ENCODE peak calls at places on chromosomes 16 and 17, in nine cellular contexts. One of them, this sample, is unnamed.

GRCh38 chr17:15232517-15232915 is 32.6 kb downstream of the PMP22 start:
- DNase-seq in neural progenitor cell: no peak
- DNase-seq in lung: no peak
- DNase-seq in right atrium auricular region: no peak
- DNase-seq in ascending aorta: no peak
- DNase-seq in ovary: no peak
- DNase-seq in MM.1S: no peak
- DNase-seq in GM23338: no peak
- DNase-seq in adipocyte: no peak
- DNase-seq in this sample: no peak

GRCh38 chr16:11020792-11021440 is 76.6 kb downstream of the CLEC16A start:
- DNase-seq in neural progenitor cell: no peak
- DNase-seq in lung: no peak
- DNase-seq in right atrium auricular region: no peak
- DNase-seq in ascending aorta: no peak
- DNase-seq in ovary: no peak
- DNase-seq in MM.1S: no peak
- DNase-seq in GM23338: no peak
- DNase-seq in adipocyte: no peak
- DNase-seq in this sample: no peak

GRCh38 chr16:85029981-85030381 is 2.4 kb downstream of the KIAA0513 start:
- DNase-seq in neural progenitor cell: no peak
- DNase-seq in lung: no peak
- DNase-seq in right atrium auricular region: no peak
- DNase-seq in ascending aorta: no peak
- DNase-seq in ovary: peak; percentile 46
- DNase-seq in MM.1S: no peak
- DNase-seq in GM23338: no peak
- DNase-seq in adipocyte: no peak
- DNase-seq in this sample: peak; percentile 40

GRCh38 chr17:78995761-78996451 is 13.7 kb downstream of the CANT1 start:
- DNase-seq in neural progenitor cell: no peak
- DNase-seq in lung: peak; percentile 60
- DNase-seq in right atrium auricular region: no peak
- DNase-seq in ascending aorta: peak; percentile 47
- DNase-seq in ovary: peak; percentile 38
- DNase-seq in MM.1S: no peak
- DNase-seq in GM23338: no peak
- DNase-seq in adipocyte: no peak
- DNase-seq in this sample: peak; percentile 84

GRCh38 chr17:15291674-15292361 is 26.7 kb upstream of the PMP22 start:
- DNase-seq in neural progenitor cell: no peak
- DNase-seq in lung: peak; percentile 38
- DNase-seq in right atrium auricular region: no peak
- DNase-seq in ascending aorta: no peak
- DNase-seq in ovary: no peak
- DNase-seq in MM.1S: no peak
- DNase-seq in GM23338: no peak
- DNase-seq in adipocyte: no peak
- DNase-seq in this sample: no peak

GRCh38 chr16:73483934-73484712 is 436.2 kb upstream of the ZFHX3 start:
- DNase-seq in neural progenitor cell: no peak
- DNase-seq in lung: no peak
- DNase-seq in right atrium auricular region: peak; percentile 26
- DNase-seq in ascending aorta: no peak
- DNase-seq in ovary: no peak
- DNase-seq in MM.1S: no peak
- DNase-seq in GM23338: peak; percentile 54
- DNase-seq in adipocyte: no peak
- DNase-seq in this sample: no peak

GRCh38 chr16:86495756-86496261 is 14.5 kb upstream of the FOXF1 start:
- DNase-seq in neural progenitor cell: peak; percentile 82
- DNase-seq in lung: no peak
- DNase-seq in right atrium auricular region: no peak
- DNase-seq in ascending aorta: no peak
- DNase-seq in ovary: no peak
- DNase-seq in MM.1S: no peak
- DNase-seq in GM23338: peak; percentile 48
- DNase-seq in adipocyte: no peak
- DNase-seq in this sample: no peak

GRCh38 chr17:79943354-79944241 is 92.1 kb downstream of the TBC1D16 start:
- DNase-seq in neural progenitor cell: no peak
- DNase-seq in lung: no peak
- DNase-seq in right atrium auricular region: no peak
- DNase-seq in ascending aorta: peak; percentile 56
- DNase-seq in ovary: peak; percentile 29
- DNase-seq in MM.1S: no peak
- DNase-seq in GM23338: no peak
- DNase-seq in adipocyte: no peak
- DNase-seq in this sample: no peak

GRCh38 chr17:32671891-32672290 is 185.1 kb downstream of the CDK5R1 start:
- DNase-seq in neural progenitor cell: no peak
- DNase-seq in lung: no peak
- DNase-seq in right atrium auricular region: no peak
- DNase-seq in ascending aorta: peak; percentile 69
- DNase-seq in ovary: no peak
- DNase-seq in MM.1S: no peak
- DNase-seq in GM23338: no peak
- DNase-seq in adipocyte: no peak
- DNase-seq in this sample: no peak

GRCh38 chr16:82758406-82758805 is 131.6 kb downstream of the CDH13 start:
- DNase-seq in neural progenitor cell: no peak
- DNase-seq in lung: no peak
- DNase-seq in right atrium auricular region: no peak
- DNase-seq in ascending aorta: no peak
- DNase-seq in ovary: no peak
- DNase-seq in MM.1S: no peak
- DNase-seq in GM23338: no peak
- DNase-seq in adipocyte: no peak
- DNase-seq in this sample: no peak

GRCh38 chr16:58176608-58177346 is 21.1 kb downstream of the CSNK2A2 start:
- DNase-seq in neural progenitor cell: no peak
- DNase-seq in lung: no peak
- DNase-seq in right atrium auricular region: no peak
- DNase-seq in ascending aorta: no peak
- DNase-seq in ovary: no peak
- DNase-seq in MM.1S: no peak
- DNase-seq in GM23338: no peak
- DNase-seq in adipocyte: no peak
- DNase-seq in this sample: no peak

GRCh38 chr17:80940171-80941123 is 51.2 kb upstream of the CHMP6 start:
- DNase-seq in neural progenitor cell: no peak
- DNase-seq in lung: no peak
- DNase-seq in right atrium auricular region: no peak
- DNase-seq in ascending aorta: no peak
- DNase-seq in ovary: no peak
- DNase-seq in MM.1S: no peak
- DNase-seq in GM23338: no peak
- DNase-seq in adipocyte: no peak
- DNase-seq in this sample: no peak

GRCh38 chr16:87201052-87201451 is 116.1 kb downstream of the C16orf95 start:
- DNase-seq in neural progenitor cell: no peak
- DNase-seq in lung: peak; percentile 50
- DNase-seq in right atrium auricular region: peak; percentile 85
- DNase-seq in ascending aorta: peak; percentile 96
- DNase-seq in ovary: no peak
- DNase-seq in MM.1S: no peak
- DNase-seq in GM23338: no peak
- DNase-seq in adipocyte: peak; percentile 95
- DNase-seq in this sample: no peak

GRCh38 chr16:83606486-83607030 is 201.2 kb upstream of the HSBP1 start:
- DNase-seq in neural progenitor cell: no peak
- DNase-seq in lung: no peak
- DNase-seq in right atrium auricular region: peak; percentile 36
- DNase-seq in ascending aorta: no peak
- DNase-seq in ovary: no peak
- DNase-seq in MM.1S: no peak
- DNase-seq in GM23338: peak; percentile 66
- DNase-seq in adipocyte: no peak
- DNase-seq in this sample: no peak

GRCh38 chr17:30297715-30298114 is 6.0 kb upstream of the BLMH start:
- DNase-seq in neural progenitor cell: no peak
- DNase-seq in lung: no peak
- DNase-seq in right atrium auricular region: no peak
- DNase-seq in ascending aorta: no peak
- DNase-seq in ovary: no peak
- DNase-seq in MM.1S: no peak
- DNase-seq in GM23338: no peak
- DNase-seq in adipocyte: no peak
- DNase-seq in this sample: no peak
- H3K4me3 ChIP-seq in neural progenitor cell: no peak overlapping the region
- H3K4me3 ChIP-seq in lung: no peak overlapping the region
- H3K4me3 ChIP-seq in right atrium auricular region: no peak overlapping the region
- H3K4me3 ChIP-seq in ascending aorta: no peak overlapping the region
- H3K4me3 ChIP-seq in ovary: no peak overlapping the region
- H3K4me3 ChIP-seq in MM.1S: no peak overlapping the region
- H3K4me3 ChIP-seq in GM23338: no peak overlapping the region
- H3K4me3 ChIP-seq in adipocyte: no peak overlapping the region
- H3K4me3 ChIP-seq in this sample: no peak overlapping the region

DNA sequence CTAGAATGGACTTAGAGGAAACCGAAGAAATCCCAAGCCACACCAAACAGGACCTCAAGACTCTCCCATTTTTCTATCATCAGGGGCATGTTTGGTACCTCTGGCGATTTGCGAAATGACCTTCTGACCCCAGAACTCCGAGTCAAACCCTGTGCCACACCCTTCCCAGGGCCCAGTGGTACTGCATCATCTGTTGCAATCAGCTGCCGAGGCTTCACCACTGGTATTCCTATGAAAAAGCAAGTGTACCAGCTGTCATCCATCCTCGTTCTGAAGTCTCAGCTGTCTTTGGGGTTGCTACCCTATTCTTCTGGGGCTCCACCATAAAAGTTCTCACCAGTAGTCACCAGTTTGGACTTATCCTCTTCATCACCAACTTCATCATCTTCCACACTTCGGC is 2.3 kb upstream of the RSKR start:
- DNase-seq in neural progenitor cell: no peak
- DNase-seq in lung: no peak
- DNase-seq in right atrium auricular region: no peak
- DNase-seq in ascending aorta: no peak
- DNase-seq in ovary: no peak
- DNase-seq in MM.1S: no peak
- DNase-seq in GM23338: no peak
- DNase-seq in adipocyte: no peak
- DNase-seq in this sample: no peak
- H3K36me3 ChIP-seq in neural progenitor cell: peaks cover 25% of the 10 kb centered on the region
- H3K36me3 ChIP-seq in lung: peaks cover 51% of the 10 kb centered on the region
- H3K36me3 ChIP-seq in right atrium auricular region: peaks cover 73% of the 10 kb centered on the region
- H3K36me3 ChIP-seq in ascending aorta: peaks cover 72% of the 10 kb centered on the region
- H3K36me3 ChIP-seq in ovary: no peaks in the 10 kb centered on the region
- H3K36me3 ChIP-seq in MM.1S: peaks cover 41% of the 10 kb centered on the region
- H3K36me3 ChIP-seq in GM23338: peaks cover 75% of the 10 kb centered on the region
- H3K36me3 ChIP-seq in adipocyte: peaks cover 75% of the 10 kb centered on the region
- H3K36me3 ChIP-seq in this sample: peaks cover 44% of the 10 kb centered on the region

GRCh38 chr16:71520550-71520949 is 5.7 kb upstream of the CHST4 start:
- DNase-seq in neural progenitor cell: no peak
- DNase-seq in lung: no peak
- DNase-seq in right atrium auricular region: no peak
- DNase-seq in ascending aorta: no peak
- DNase-seq in ovary: no peak
- DNase-seq in MM.1S: no peak
- DNase-seq in GM23338: no peak
- DNase-seq in adipocyte: no peak
- DNase-seq in this sample: no peak
- H3K4me3 ChIP-seq in neural progenitor cell: no peak overlapping the region
- H3K4me3 ChIP-seq in lung: no peak overlapping the region
- H3K4me3 ChIP-seq in right atrium auricular region: no peak overlapping the region
- H3K4me3 ChIP-seq in ascending aorta: no peak overlapping the region
- H3K4me3 ChIP-seq in ovary: no peak overlapping the region
- H3K4me3 ChIP-seq in MM.1S: no peak overlapping the region
- H3K4me3 ChIP-seq in GM23338: no peak overlapping the region
- H3K4me3 ChIP-seq in adipocyte: no peak overlapping the region
- H3K4me3 ChIP-seq in this sample: no peak overlapping the region

GRCh38 chr17:40061532-40062038 is 1.2 kb upstream of the THRA start:
- DNase-seq in neural progenitor cell: no peak
- DNase-seq in lung: no peak
- DNase-seq in right atrium auricular region: no peak
- DNase-seq in ascending aorta: no peak
- DNase-seq in ovary: no peak
- DNase-seq in MM.1S: no peak
- DNase-seq in GM23338: no peak
- DNase-seq in adipocyte: no peak
- DNase-seq in this sample: no peak
- H3K36me3 ChIP-seq in neural progenitor cell: no peaks in the 10 kb centered on the region
- H3K36me3 ChIP-seq in lung: no peaks in the 10 kb centered on the region
- H3K36me3 ChIP-seq in right atrium auricular region: no peaks in the 10 kb centered on the region
- H3K36me3 ChIP-seq in ascending aorta: no peaks in the 10 kb centered on the region
- H3K36me3 ChIP-seq in ovary: no peaks in the 10 kb centered on the region
- H3K36me3 ChIP-seq in MM.1S: no peaks in the 10 kb centered on the region
- H3K36me3 ChIP-seq in GM23338: no peaks in the 10 kb centered on the region
- H3K36me3 ChIP-seq in adipocyte: no peaks in the 10 kb centered on the region
- H3K36me3 ChIP-seq in this sample: no peaks in the 10 kb centered on the region

GRCh38 chr16:2512920-2513404 is 790 bp upstream of the ATP6V0C start:
- DNase-seq in neural progenitor cell: peak; percentile 67
- DNase-seq in lung: peak; percentile 32
- DNase-seq in right atrium auricular region: no peak
- DNase-seq in ascending aorta: no peak
- DNase-seq in ovary: peak; percentile 57
- DNase-seq in MM.1S: peak; percentile 19
- DNase-seq in GM23338: peak; percentile 76
- DNase-seq in adipocyte: no peak
- DNase-seq in this sample: no peak
- H3K4me3 ChIP-seq in neural progenitor cell: peak overlapping the region; percentile 99
- H3K4me3 ChIP-seq in lung: peak overlapping the region; percentile 20
- H3K4me3 ChIP-seq in right atrium auricular region: peak overlapping the region; percentile 91
- H3K4me3 ChIP-seq in ascending aorta: peak overlapping the region; percentile 81
- H3K4me3 ChIP-seq in ovary: peak overlapping the region; percentile 92
- H3K4me3 ChIP-seq in MM.1S: peak overlapping the region; percentile 54
- H3K4me3 ChIP-seq in GM23338: peak overlapping the region; percentile 91
- H3K4me3 ChIP-seq in adipocyte: peak overlapping the region; percentile 86
- H3K4me3 ChIP-seq in this sample: peak overlapping the region; percentile 100

GRCh38 chr16:28151180-28151579 is 60.6 kb downstream of the XPO6 start:
- DNase-seq in neural progenitor cell: no peak
- DNase-seq in lung: no peak
- DNase-seq in right atrium auricular region: no peak
- DNase-seq in ascending aorta: no peak
- DNase-seq in ovary: no peak
- DNase-seq in MM.1S: no peak
- DNase-seq in GM23338: no peak
- DNase-seq in adipocyte: no peak
- DNase-seq in this sample: peak; percentile 20
- H3K36me3 ChIP-seq in neural progenitor cell: peaks cover 5% of the 10 kb centered on the region
- H3K36me3 ChIP-seq in lung: peaks cover 38% of the 10 kb centered on the region
- H3K36me3 ChIP-seq in right atrium auricular region: peaks cover 80% of the 10 kb centered on the region
- H3K36me3 ChIP-seq in ascending aorta: peaks cover 40% of the 10 kb centered on the region
- H3K36me3 ChIP-seq in ovary: no peaks in the 10 kb centered on the region
- H3K36me3 ChIP-seq in MM.1S: peaks cover 13% of the 10 kb centered on the region
- H3K36me3 ChIP-seq in GM23338: peaks cover 31% of the 10 kb centered on the region
- H3K36me3 ChIP-seq in adipocyte: peaks cover 91% of the 10 kb centered on the region
- H3K36me3 ChIP-seq in this sample: peaks cover 8% of the 10 kb centered on the region

GRCh38 chr17:13851889-13852288 is 217.4 kb upstream of the COX10 start:
- DNase-seq in neural progenitor cell: no peak
- DNase-seq in lung: no peak
- DNase-seq in right atrium auricular region: no peak
- DNase-seq in ascending aorta: no peak
- DNase-seq in ovary: no peak
- DNase-seq in MM.1S: no peak
- DNase-seq in GM23338: no peak
- DNase-seq in adipocyte: no peak
- DNase-seq in this sample: no peak
- H3K4me3 ChIP-seq in neural progenitor cell: no peak overlapping the region
- H3K4me3 ChIP-seq in lung: no peak overlapping the region
- H3K4me3 ChIP-seq in right atrium auricular region: no peak overlapping the region
- H3K4me3 ChIP-seq in ascending aorta: no peak overlapping the region
- H3K4me3 ChIP-seq in ovary: no peak overlapping the region
- H3K4me3 ChIP-seq in MM.1S: no peak overlapping the region
- H3K4me3 ChIP-seq in GM23338: no peak overlapping the region
- H3K4me3 ChIP-seq in adipocyte: no peak overlapping the region
- H3K4me3 ChIP-seq in this sample: no peak overlapping the region

This sample was measured in prostate gland.